ENCODE peak calls at places on chromosomes 3 and 15, in nine cellular contexts. One of them, this sample, is unnamed.

GRCh38 chr3:25574172-25574765 is 90.4 kb downstream of the TOP2B start:
- DNase-seq in RWPE1: no peak
- DNase-seq in adrenal gland: no peak
- DNase-seq in neural progenitor cell: no peak
- DNase-seq in HCT116: no peak
- DNase-seq in Karpas-422: no peak
- DNase-seq in AG04450: no peak
- DNase-seq in WERI-Rb-1: no peak
- DNase-seq in CD8-positive, alpha-beta T cell: no peak
- DNase-seq in this sample: no peak

GRCh38 chr3:16236856-16237393 is 27.8 kb downstream of the DPH3 start:
- DNase-seq in AG04450: no peak
- DNase-seq in HCT116: no peak
- DNase-seq in Karpas-422: no peak
- DNase-seq in CD8-positive, alpha-beta T cell: no peak
- DNase-seq in neural progenitor cell: no peak
- DNase-seq in adrenal gland: no peak
- DNase-seq in RWPE1: no peak
- DNase-seq in WERI-Rb-1: no peak
- DNase-seq in this sample: no peak

GRCh38 chr3:185021326-185021725 is 131.5 kb downstream of the C3orf70 start:
- DNase-seq in RWPE1: no peak
- DNase-seq in adrenal gland: no peak
- DNase-seq in AG04450: no peak
- DNase-seq in WERI-Rb-1: no peak
- DNase-seq in neural progenitor cell: no peak
- DNase-seq in HCT116: no peak
- DNase-seq in CD8-positive, alpha-beta T cell: no peak
- DNase-seq in Karpas-422: no peak
- DNase-seq in this sample: no peak

GRCh38 chr3:120274739-120275167 is 10.3 kb downstream of the GPR156 start:
- DNase-seq in AG04450: peak; percentile 2
- DNase-seq in HCT116: no peak
- DNase-seq in neural progenitor cell: no peak
- DNase-seq in WERI-Rb-1: no peak
- DNase-seq in adrenal gland: peak; percentile 45
- DNase-seq in RWPE1: no peak
- DNase-seq in CD8-positive, alpha-beta T cell: no peak
- DNase-seq in Karpas-422: no peak
- DNase-seq in this sample: no peak

GRCh38 chr15:40911139-40911538 is 16.9 kb downstream of the VPS18 start:
- DNase-seq in AG04450: no peak
- DNase-seq in Karpas-422: no peak
- DNase-seq in adrenal gland: no peak
- DNase-seq in HCT116: no peak
- DNase-seq in neural progenitor cell: peak; percentile 59
- DNase-seq in CD8-positive, alpha-beta T cell: no peak
- DNase-seq in RWPE1: no peak
- DNase-seq in WERI-Rb-1: peak; percentile 90
- DNase-seq in this sample: peak; percentile 40

GRCh38 chr3:122102191-122102935 is 47.2 kb downstream of the CD86 start:
- DNase-seq in CD8-positive, alpha-beta T cell: no peak
- DNase-seq in adrenal gland: no peak
- DNase-seq in HCT116: no peak
- DNase-seq in RWPE1: no peak
- DNase-seq in WERI-Rb-1: no peak
- DNase-seq in Karpas-422: no peak
- DNase-seq in AG04450: no peak
- DNase-seq in neural progenitor cell: no peak
- DNase-seq in this sample: no peak

GRCh38 chr15:66879968-66880367 is 177.9 kb downstream of the SMAD6 start:
- DNase-seq in RWPE1: no peak
- DNase-seq in adrenal gland: no peak
- DNase-seq in WERI-Rb-1: no peak
- DNase-seq in HCT116: no peak
- DNase-seq in CD8-positive, alpha-beta T cell: no peak
- DNase-seq in AG04450: no peak
- DNase-seq in Karpas-422: no peak
- DNase-seq in neural progenitor cell: no peak
- DNase-seq in this sample: no peak

GRCh38 chr3:142279965-142280590 is 54.7 kb upstream of the GK5 start:
- DNase-seq in CD8-positive, alpha-beta T cell: peak; percentile 18
- DNase-seq in Karpas-422: peak; percentile 93
- DNase-seq in RWPE1: peak; percentile 69
- DNase-seq in HCT116: peak; percentile 71
- DNase-seq in AG04450: no peak
- DNase-seq in neural progenitor cell: peak; percentile 77
- DNase-seq in adrenal gland: peak; percentile 78
- DNase-seq in WERI-Rb-1: peak; percentile 64
- DNase-seq in this sample: no peak

GRCh38 chr3:153357436-153357835 is 195.4 kb downstream of the RAP2B start:
- DNase-seq in CD8-positive, alpha-beta T cell: no peak
- DNase-seq in WERI-Rb-1: no peak
- DNase-seq in RWPE1: no peak
- DNase-seq in AG04450: no peak
- DNase-seq in Karpas-422: no peak
- DNase-seq in neural progenitor cell: no peak
- DNase-seq in adrenal gland: no peak
- DNase-seq in HCT116: no peak
- DNase-seq in this sample: no peak

GRCh38 chr3:126135398-126136076 is 44.8 kb downstream of the ALDH1L1 start:
- DNase-seq in AG04450: no peak
- DNase-seq in adrenal gland: no peak
- DNase-seq in Karpas-422: no peak
- DNase-seq in neural progenitor cell: no peak
- DNase-seq in CD8-positive, alpha-beta T cell: peak; percentile 3
- DNase-seq in HCT116: no peak
- DNase-seq in RWPE1: no peak
- DNase-seq in WERI-Rb-1: peak; percentile 2
- DNase-seq in this sample: peak; percentile 38

GRCh38 chr15:55587321-55588069 is 650 bp downstream of the PYGO1 start:
- DNase-seq in WERI-Rb-1: peak; percentile 50
- DNase-seq in CD8-positive, alpha-beta T cell: peak; percentile 15
- DNase-seq in HCT116: no peak
- DNase-seq in Karpas-422: no peak
- DNase-seq in AG04450: no peak
- DNase-seq in neural progenitor cell: peak; percentile 79
- DNase-seq in RWPE1: peak; percentile 30
- DNase-seq in adrenal gland: peak; percentile 28
- DNase-seq in this sample: no peak

GRCh38 chr15:101489633-101490407 is at the start of gene PCSK6:
- DNase-seq in AG04450: no peak
- DNase-seq in Karpas-422: no peak
- DNase-seq in adrenal gland: peak; percentile 19
- DNase-seq in neural progenitor cell: peak; percentile 77
- DNase-seq in RWPE1: peak; percentile 43
- DNase-seq in WERI-Rb-1: peak; percentile 38
- DNase-seq in CD8-positive, alpha-beta T cell: no peak
- DNase-seq in HCT116: no peak
- DNase-seq in this sample: no peak

GRCh38 chr3:53970656-53971055 is 79.0 kb upstream of the SELENOK start:
- DNase-seq in WERI-Rb-1: no peak
- DNase-seq in HCT116: no peak
- DNase-seq in AG04450: no peak
- DNase-seq in Karpas-422: no peak
- DNase-seq in RWPE1: no peak
- DNase-seq in neural progenitor cell: peak; percentile 54
- DNase-seq in CD8-positive, alpha-beta T cell: no peak
- DNase-seq in adrenal gland: no peak
- DNase-seq in this sample: no peak

GRCh38 chr3:29313074-29313473 is 32.2 kb downstream of the RBMS3 start:
- DNase-seq in neural progenitor cell: no peak
- DNase-seq in WERI-Rb-1: no peak
- DNase-seq in Karpas-422: no peak
- DNase-seq in CD8-positive, alpha-beta T cell: no peak
- DNase-seq in RWPE1: no peak
- DNase-seq in AG04450: no peak
- DNase-seq in adrenal gland: no peak
- DNase-seq in HCT116: no peak
- DNase-seq in this sample: no peak

GRCh38 chr15:68408971-68409370 is 23.0 kb downstream of the ITGA11 start:
- DNase-seq in adrenal gland: no peak
- DNase-seq in WERI-Rb-1: no peak
- DNase-seq in CD8-positive, alpha-beta T cell: no peak
- DNase-seq in RWPE1: no peak
- DNase-seq in AG04450: no peak
- DNase-seq in Karpas-422: peak; percentile 35
- DNase-seq in neural progenitor cell: no peak
- DNase-seq in HCT116: no peak
- DNase-seq in this sample: no peak

GRCh38 chr3:99999541-99999940 is 114.8 kb downstream of the FILIP1L start:
- DNase-seq in HCT116: no peak
- DNase-seq in AG04450: no peak
- DNase-seq in CD8-positive, alpha-beta T cell: no peak
- DNase-seq in Karpas-422: no peak
- DNase-seq in WERI-Rb-1: no peak
- DNase-seq in RWPE1: no peak
- DNase-seq in adrenal gland: no peak
- DNase-seq in neural progenitor cell: no peak
- DNase-seq in this sample: no peak

GRCh38 chr3:65914740-65915366 is 123.9 kb downstream of the MAGI1 start:
- DNase-seq in neural progenitor cell: no peak
- DNase-seq in RWPE1: no peak
- DNase-seq in adrenal gland: peak; percentile 6
- DNase-seq in WERI-Rb-1: no peak
- DNase-seq in AG04450: no peak
- DNase-seq in HCT116: no peak
- DNase-seq in Karpas-422: peak; percentile 56
- DNase-seq in CD8-positive, alpha-beta T cell: no peak
- DNase-seq in this sample: no peak

GRCh38 chr3:50664959-50665602 is 9.6 kb upstream of the DOCK3 start:
- DNase-seq in CD8-positive, alpha-beta T cell: no peak
- DNase-seq in adrenal gland: no peak
- DNase-seq in HCT116: no peak
- DNase-seq in RWPE1: no peak
- DNase-seq in Karpas-422: no peak
- DNase-seq in AG04450: no peak
- DNase-seq in neural progenitor cell: no peak
- DNase-seq in WERI-Rb-1: no peak
- DNase-seq in this sample: no peak

DNA sequence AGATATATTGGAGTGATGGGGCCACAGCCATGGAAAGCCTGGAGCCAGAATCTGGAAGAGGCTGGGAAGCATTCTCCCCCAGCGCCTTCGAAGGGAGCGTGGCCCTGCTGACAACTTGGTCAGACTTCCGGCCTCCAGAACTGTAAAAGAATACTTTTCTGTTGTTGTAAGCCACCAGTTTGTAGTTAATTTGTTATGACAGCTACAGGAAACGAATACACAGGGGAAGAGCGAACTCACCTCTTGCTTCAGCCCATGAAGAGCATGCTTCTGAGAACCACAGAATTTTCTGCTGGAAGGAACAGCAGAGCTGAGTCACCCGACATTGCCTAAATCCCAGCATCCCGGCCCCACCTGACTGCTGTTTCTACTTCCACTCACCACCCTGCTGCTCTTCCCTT is 501.7 kb downstream of the SHQ1 start:
- DNase-seq in Karpas-422: no peak
- DNase-seq in WERI-Rb-1: no peak
- DNase-seq in neural progenitor cell: no peak
- DNase-seq in adrenal gland: peak; percentile 22
- DNase-seq in HCT116: no peak
- DNase-seq in RWPE1: peak; percentile 67
- DNase-seq in CD8-positive, alpha-beta T cell: no peak
- DNase-seq in AG04450: peak; percentile 94
- DNase-seq in this sample: no peak
- H3K27ac ChIP-seq in Karpas-422: no peak overlapping the region
- H3K27ac ChIP-seq in WERI-Rb-1: no peak overlapping the region
- H3K27ac ChIP-seq in neural progenitor cell: no peak overlapping the region
- H3K27ac ChIP-seq in adrenal gland: peak overlapping the region; percentile 69
- H3K27ac ChIP-seq in HCT116: no peak overlapping the region
- H3K27ac ChIP-seq in RWPE1: peak overlapping the region; percentile 94
- H3K27ac ChIP-seq in CD8-positive, alpha-beta T cell: no peak overlapping the region
- H3K27ac ChIP-seq in AG04450: peak overlapping the region; percentile 82
- H3K27ac ChIP-seq in this sample: no peak overlapping the region

GRCh38 chr15:38603271-38603670 is 38.7 kb upstream of the RASGRP1 start:
- DNase-seq in CD8-positive, alpha-beta T cell: no peak
- DNase-seq in neural progenitor cell: no peak
- DNase-seq in Karpas-422: peak; percentile 57
- DNase-seq in AG04450: no peak
- DNase-seq in adrenal gland: no peak
- DNase-seq in WERI-Rb-1: no peak
- DNase-seq in HCT116: no peak
- DNase-seq in RWPE1: no peak
- DNase-seq in this sample: no peak
- H3K27ac ChIP-seq in CD8-positive, alpha-beta T cell: no peak overlapping the region
- H3K27ac ChIP-seq in neural progenitor cell: no peak overlapping the region
- H3K27ac ChIP-seq in Karpas-422: peak overlapping the region; percentile 97
- H3K27ac ChIP-seq in AG04450: no peak overlapping the region
- H3K27ac ChIP-seq in adrenal gland: no peak overlapping the region
- H3K27ac ChIP-seq in WERI-Rb-1: no peak overlapping the region
- H3K27ac ChIP-seq in HCT116: no peak overlapping the region
- H3K27ac ChIP-seq in RWPE1: no peak overlapping the region
- H3K27ac ChIP-seq in this sample: no peak overlapping the region

GRCh38 chr3:37940242-37940908 is 50.2 kb upstream of the VILL start:
- DNase-seq in adrenal gland: no peak
- DNase-seq in CD8-positive, alpha-beta T cell: no peak
- DNase-seq in WERI-Rb-1: no peak
- DNase-seq in Karpas-422: no peak
- DNase-seq in RWPE1: no peak
- DNase-seq in neural progenitor cell: no peak
- DNase-seq in AG04450: no peak
- DNase-seq in HCT116: no peak
- DNase-seq in this sample: no peak
- H3K27ac ChIP-seq in adrenal gland: no peak overlapping the region
- H3K27ac ChIP-seq in CD8-positive, alpha-beta T cell: no peak overlapping the region
- H3K27ac ChIP-seq in WERI-Rb-1: no peak overlapping the region
- H3K27ac ChIP-seq in Karpas-422: no peak overlapping the region
- H3K27ac ChIP-seq in RWPE1: no peak overlapping the region
- H3K27ac ChIP-seq in neural progenitor cell: no peak overlapping the region
- H3K27ac ChIP-seq in AG04450: no peak overlapping the region
- H3K27ac ChIP-seq in HCT116: no peak overlapping the region
- H3K27ac ChIP-seq in this sample: no peak overlapping the region

GRCh38 chr3:190621971-190622370 is 108.1 kb downstream of the IL1RAP start:
- DNase-seq in HCT116: no peak
- DNase-seq in neural progenitor cell: no peak
- DNase-seq in RWPE1: no peak
- DNase-seq in adrenal gland: no peak
- DNase-seq in WERI-Rb-1: no peak
- DNase-seq in AG04450: no peak
- DNase-seq in Karpas-422: no peak
- DNase-seq in CD8-positive, alpha-beta T cell: no peak
- DNase-seq in this sample: no peak
- H3K27ac ChIP-seq in HCT116: no peak overlapping the region
- H3K27ac ChIP-seq in neural progenitor cell: no peak overlapping the region
- H3K27ac ChIP-seq in RWPE1: no peak overlapping the region
- H3K27ac ChIP-seq in adrenal gland: no peak overlapping the region
- H3K27ac ChIP-seq in WERI-Rb-1: no peak overlapping the region
- H3K27ac ChIP-seq in AG04450: no peak overlapping the region
- H3K27ac ChIP-seq in Karpas-422: no peak overlapping the region
- H3K27ac ChIP-seq in CD8-positive, alpha-beta T cell: no peak overlapping the region
- H3K27ac ChIP-seq in this sample: no peak overlapping the region